ENCODE peak calls at places on chromosome 2, in eight cellular contexts. F, E, K, U, B, X, M and G are unnamed samples.

GRCh38 chr2:41910126-41910525 is 137.7 kb upstream of the PKDCC start:
- DNase-seq in E (no peak), K (peak), B (peak), U (no peak), X (no peak), M (peak), F (no peak), G (no peak)

GRCh38 chr2:216039918-216040317 is 26.6 kb upstream of the MREG start:
- DNase-seq in B (no peak), M (no peak), E (no peak), U (no peak), K (no peak), F (no peak), X (no peak), G (no peak)

GRCh38 chr2:198315791-198316190 is 511.4 kb downstream of the PLCL1 start:
- DNase-seq in E (no peak), B (no peak), K (no peak), M (no peak), U (no peak), F (no peak), X (no peak), G (no peak)

GRCh38 chr2:83006991-83007390 is 1452.1 kb downstream of the SUCLG1 start:
- DNase-seq in X (no peak), B (peak), U (no peak), M (no peak), K (peak), F (no peak), E (no peak), G (no peak)

GRCh38 chr2:101190753-101191516 is 39.8 kb upstream of the TBC1D8 start:
- DNase-seq in B (no peak), F (no peak), U (no peak), X (no peak), E (no peak), M (no peak), K (no peak), G (no peak)

GRCh38 chr2:239943991-239944441 is 81.1 kb downstream of the NDUFA10 start:
- DNase-seq in M (no peak), X (peak), E (peak), K (no peak), F (no peak), B (no peak), U (no peak), G (no peak)

GRCh38 chr2:180376076-180376475 is 369.0 kb upstream of the CWC22 start:
- DNase-seq in K (peak), F (no peak), B (no peak), M (no peak), X (no peak), E (no peak), U (no peak), G (no peak)

GRCh38 chr2:88626171-88627054 is 851 bp downstream of the EIF2AK3 start:
- DNase-seq in K (no peak), B (no peak), F (peak), E (peak), U (peak), X (peak), M (peak), G (peak)

GRCh38 chr2:66508358-66509071 is 73.6 kb downstream of the MEIS1 start:
- DNase-seq in M (no peak), F (no peak), E (no peak), K (peak), U (no peak), X (no peak), B (peak), G (no peak)

DNA sequence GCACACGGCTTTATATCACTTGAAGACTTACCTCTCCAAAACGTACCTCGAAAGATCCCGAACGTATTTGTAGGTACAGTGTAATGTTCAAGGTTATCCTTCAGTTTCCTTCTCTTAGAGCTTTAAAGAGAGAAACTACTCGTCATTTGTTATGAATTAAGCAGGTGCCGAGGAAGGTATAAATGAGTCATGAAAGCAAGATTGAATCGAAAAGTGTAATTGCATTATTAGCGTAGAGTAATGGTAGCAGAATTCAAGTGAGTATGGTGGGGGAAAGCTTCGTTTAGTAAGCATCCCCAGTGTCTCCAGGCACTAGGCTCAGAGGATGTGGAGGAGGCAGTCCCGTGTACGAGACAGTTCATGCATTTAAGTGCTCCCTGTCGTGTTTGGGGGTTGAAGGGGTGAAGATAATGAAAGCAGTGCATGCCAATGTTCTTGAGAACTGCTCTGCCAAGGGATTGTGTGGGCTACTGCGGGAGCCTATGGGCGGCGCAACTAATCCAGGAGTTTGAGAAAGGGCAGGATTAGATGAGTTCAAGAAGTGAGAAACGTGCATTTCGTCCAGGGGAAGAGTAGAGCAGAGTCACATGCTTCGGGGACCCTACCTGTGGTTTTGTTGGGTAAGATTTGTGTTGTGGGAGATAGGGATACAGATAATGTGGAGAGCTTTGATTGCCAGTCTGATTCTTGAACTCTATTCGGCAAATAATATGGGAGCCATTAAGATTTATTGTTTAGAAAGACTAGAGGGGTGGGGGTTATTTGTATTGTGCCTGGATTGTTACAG is 902 bp downstream of the POLR1B start:
- DNase-seq in F (no peak), M (peak), B (peak), E (no peak), U (no peak), K (peak), X (no peak), G (peak)
- TF ChIP-seq CTCF in F (no peak), M (no peak), B (no peak), E (no peak), U (no peak), K (peak), X (no peak), G (no peak)

GRCh38 chr2:236718207-236718992 is 148.8 kb downstream of the ACKR3 start:
- DNase-seq in U (no peak), B (peak), E (no peak), M (no peak), K (no peak), X (no peak), F (no peak), G (no peak)

GRCh38 chr2:236719192-236719635 is 149.6 kb downstream of the ACKR3 start:
- DNase-seq in X (no peak), B (no peak), F (no peak), U (no peak), M (no peak), K (no peak), E (no peak), G (no peak)

GRCh38 chr2:236717120-236717519 is 147.5 kb downstream of the ACKR3 start:
- DNase-seq in B (no peak), E (no peak), M (no peak), K (no peak), U (no peak), F (no peak), X (no peak), G (no peak)

GRCh38 chr2:236715511-236715961 is 145.9 kb downstream of the ACKR3 start:
- DNase-seq in M (no peak), K (no peak), F (no peak), E (no peak), X (no peak), B (peak), U (no peak), G (no peak)

DNA sequence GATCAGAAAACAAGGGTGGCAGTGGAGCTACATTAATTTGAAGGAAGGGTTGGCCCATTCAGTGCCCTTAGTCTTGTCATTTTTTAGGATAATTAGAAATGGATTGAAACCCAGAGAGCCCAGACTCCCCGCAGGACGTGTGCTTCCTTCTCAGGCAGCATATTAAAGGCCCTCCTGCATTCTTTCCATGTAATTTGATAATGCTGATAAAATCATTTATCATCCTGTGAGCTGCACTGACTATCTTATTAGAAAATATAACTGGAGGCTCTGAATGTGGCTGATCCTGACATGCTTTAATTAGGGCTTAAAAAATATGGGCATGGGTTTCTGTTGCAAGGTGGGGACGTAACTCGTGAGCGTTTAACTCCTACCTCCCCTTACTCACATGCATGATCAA is 148.1 kb downstream of the ACKR3 start:
- DNase-seq in K (peak), F (no peak), B (peak), M (no peak), X (no peak), U (no peak), E (no peak), G (no peak)
- TF ChIP-seq CTCF in K (no peak), F (no peak), B (no peak), M (no peak), X (no peak), U (no peak), E (no peak), G (no peak)

DNA sequence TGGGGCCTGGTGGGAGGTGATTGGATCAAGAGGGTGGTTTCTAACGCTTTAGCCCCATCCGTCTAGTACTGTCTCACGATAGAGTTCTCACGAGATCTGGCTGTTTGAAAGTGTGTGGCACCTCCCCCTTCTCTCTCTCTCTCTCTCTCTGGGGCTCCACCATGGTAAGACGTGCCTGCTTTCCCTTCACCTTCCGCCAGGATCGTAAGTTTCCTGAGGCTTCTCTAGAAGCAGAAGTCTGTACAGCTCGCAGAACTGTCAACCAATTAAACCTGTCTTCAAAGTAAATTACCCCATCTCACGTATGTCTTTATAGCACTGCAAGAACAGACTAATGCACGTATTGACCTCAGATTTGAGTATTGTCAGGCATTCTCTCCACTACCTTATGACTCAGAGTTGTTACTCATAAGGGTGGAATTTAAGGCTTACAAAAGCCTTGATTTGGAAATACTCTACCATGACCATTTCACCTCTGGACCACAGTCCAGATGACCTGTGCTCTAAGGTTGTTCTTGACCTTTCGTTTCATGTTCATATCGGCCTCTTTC is 99.5 kb upstream of the AGAP1 start:
- DNase-seq in X (no peak), U (no peak), B (peak), E (no peak), K (peak), F (no peak), M (peak), G (no peak)
- TF ChIP-seq CTCF in X (no peak), U (no peak), B (no peak), E (no peak), K (no peak), F (no peak), M (no peak), G (no peak)

DNA sequence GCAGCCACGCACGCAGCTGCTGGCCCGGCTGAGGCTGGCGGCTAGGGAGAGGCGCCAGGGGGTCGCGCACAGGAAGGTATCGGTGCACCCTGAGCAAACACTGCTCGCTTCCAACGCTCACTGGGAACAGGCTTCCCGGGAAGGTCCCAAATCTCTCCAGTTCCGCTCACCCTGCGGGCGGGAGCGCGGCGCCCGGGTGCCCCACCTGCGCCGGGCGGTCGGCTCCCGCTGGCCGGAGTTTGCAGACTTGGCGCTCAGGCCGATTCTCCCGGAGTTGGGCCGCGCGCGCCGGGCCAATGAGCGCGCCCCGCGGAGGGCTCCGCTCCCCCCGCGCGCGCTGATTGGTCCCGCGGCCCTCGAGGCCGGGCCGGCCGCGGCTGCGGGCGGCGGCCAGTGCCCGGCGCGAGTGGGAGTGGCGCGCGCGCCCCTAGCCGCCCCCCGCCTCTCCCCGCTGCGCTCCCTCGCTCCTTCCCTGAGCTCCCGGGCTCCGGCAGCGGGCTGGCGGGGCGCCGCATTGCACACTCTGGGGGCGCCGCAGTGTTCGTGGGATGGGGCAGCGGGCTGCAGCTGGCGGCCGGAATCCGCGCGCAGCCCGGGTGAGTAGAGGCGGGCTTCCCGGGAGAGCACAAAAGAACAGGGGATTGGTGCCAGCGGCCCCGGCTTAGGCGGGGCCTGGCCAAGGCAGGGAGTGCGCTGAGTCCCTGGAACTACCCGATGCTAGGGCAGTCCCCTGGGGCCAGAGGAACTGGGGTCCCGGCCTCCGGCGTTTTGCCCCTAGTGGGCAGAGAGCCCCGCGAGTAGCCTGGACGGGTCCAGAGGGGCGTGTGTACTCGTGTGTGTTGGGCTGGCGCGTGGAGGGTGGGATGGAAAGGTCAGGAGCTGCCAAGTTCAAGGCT is at the start of gene LYPD6:
- DNase-seq in X (peak), K (peak), U (peak), E (peak), F (peak), B (peak), M (peak), G (peak)
- TF ChIP-seq CTCF in X (no peak), K (no peak), U (peak), E (no peak), F (no peak), B (no peak), M (no peak), G (no peak)